ENCODE peak calls at places on chromosomes 1 and 21, in nine cellular contexts. One of them, this sample, is unnamed.

GRCh38 chr1:21782868-21783678 is at the start of gene USP48:
- DNase-seq in psoas muscle: peak
- DNase-seq in AG08395: peak
- DNase-seq in activated naive CD8-positive, alpha-beta T cell treated with anti-CD3 and anti-CD28 coated beads for 36 hours: peak
- DNase-seq in MCF 10A: peak
- DNase-seq in A172: peak
- DNase-seq in body of pancreas: peak
- DNase-seq in islet precursor cell: peak
- DNase-seq in cerebellar cortex: peak
- DNase-seq in this sample: peak

GRCh38 chr1:76186617-76187016 is 112.1 kb downstream of the ST6GALNAC3 start:
- DNase-seq in A172: no peak
- DNase-seq in AG08395: no peak
- DNase-seq in islet precursor cell: no peak
- DNase-seq in psoas muscle: no peak
- DNase-seq in MCF 10A: no peak
- DNase-seq in body of pancreas: no peak
- DNase-seq in cerebellar cortex: no peak
- DNase-seq in activated naive CD8-positive, alpha-beta T cell treated with anti-CD3 and anti-CD28 coated beads for 36 hours: no peak
- DNase-seq in this sample: no peak

GRCh38 chr21:35609263-35609662 is 451.1 kb downstream of the SETD4 start:
- DNase-seq in activated naive CD8-positive, alpha-beta T cell treated with anti-CD3 and anti-CD28 coated beads for 36 hours: no peak
- DNase-seq in islet precursor cell: no peak
- DNase-seq in body of pancreas: no peak
- DNase-seq in cerebellar cortex: no peak
- DNase-seq in AG08395: no peak
- DNase-seq in A172: no peak
- DNase-seq in psoas muscle: no peak
- DNase-seq in MCF 10A: peak
- DNase-seq in this sample: no peak

GRCh38 chr1:53122194-53122846 is 20.1 kb downstream of the SLC1A7 start:
- DNase-seq in body of pancreas: no peak
- DNase-seq in cerebellar cortex: no peak
- DNase-seq in psoas muscle: peak
- DNase-seq in AG08395: peak
- DNase-seq in A172: no peak
- DNase-seq in MCF 10A: no peak
- DNase-seq in activated naive CD8-positive, alpha-beta T cell treated with anti-CD3 and anti-CD28 coated beads for 36 hours: no peak
- DNase-seq in islet precursor cell: peak
- DNase-seq in this sample: no peak

GRCh38 chr1:228222548-228222947 is 14.7 kb downstream of the OBSCN start:
- DNase-seq in islet precursor cell: no peak
- DNase-seq in body of pancreas: no peak
- DNase-seq in AG08395: no peak
- DNase-seq in psoas muscle: no peak
- DNase-seq in activated naive CD8-positive, alpha-beta T cell treated with anti-CD3 and anti-CD28 coated beads for 36 hours: no peak
- DNase-seq in MCF 10A: no peak
- DNase-seq in cerebellar cortex: no peak
- DNase-seq in A172: no peak
- DNase-seq in this sample: no peak

GRCh38 chr1:112673589-112674439 is 645 bp upstream of the MOV10 start:
- DNase-seq in cerebellar cortex: peak
- DNase-seq in psoas muscle: no peak
- DNase-seq in activated naive CD8-positive, alpha-beta T cell treated with anti-CD3 and anti-CD28 coated beads for 36 hours: no peak
- DNase-seq in AG08395: peak
- DNase-seq in A172: peak
- DNase-seq in body of pancreas: peak
- DNase-seq in islet precursor cell: peak
- DNase-seq in MCF 10A: peak
- DNase-seq in this sample: no peak

GRCh38 chr1:151711044-151711800 is 5.4 kb downstream of the CELF3 start:
- DNase-seq in A172: no peak
- DNase-seq in psoas muscle: no peak
- DNase-seq in MCF 10A: no peak
- DNase-seq in AG08395: no peak
- DNase-seq in islet precursor cell: no peak
- DNase-seq in activated naive CD8-positive, alpha-beta T cell treated with anti-CD3 and anti-CD28 coated beads for 36 hours: no peak
- DNase-seq in cerebellar cortex: peak
- DNase-seq in body of pancreas: no peak
- DNase-seq in this sample: no peak

GRCh38 chr1:206579747-206580437 is 32.4 kb downstream of the EIF2D start:
- DNase-seq in activated naive CD8-positive, alpha-beta T cell treated with anti-CD3 and anti-CD28 coated beads for 36 hours: peak
- DNase-seq in MCF 10A: peak
- DNase-seq in AG08395: peak
- DNase-seq in islet precursor cell: no peak
- DNase-seq in A172: peak
- DNase-seq in psoas muscle: peak
- DNase-seq in body of pancreas: peak
- DNase-seq in cerebellar cortex: no peak
- DNase-seq in this sample: peak

GRCh38 chr1:12140676-12141532 is 25.9 kb upstream of the TNFRSF1B start:
- DNase-seq in MCF 10A: no peak
- DNase-seq in psoas muscle: no peak
- DNase-seq in activated naive CD8-positive, alpha-beta T cell treated with anti-CD3 and anti-CD28 coated beads for 36 hours: no peak
- DNase-seq in islet precursor cell: peak
- DNase-seq in body of pancreas: no peak
- DNase-seq in A172: no peak
- DNase-seq in cerebellar cortex: no peak
- DNase-seq in AG08395: no peak
- DNase-seq in this sample: no peak